ENCODE peak calls at places on chromosomes 6 and 20, in five cellular contexts. U is GM18507, Z is GM12865, G is IMR-90, D is adipocyte. J is an unnamed sample.

GRCh38 chr20:16428112-16428511 is 145.1 kb downstream of the KIF16B start:
- DNase-seq in U (no peak), Z (no peak), G (no peak), D (no peak), J (no peak)

GRCh38 chr6:83192871-83193746 is at the start of the genes PGM3 and RWDD2A:
- DNase-seq in U (peak), Z (peak), G (peak), D (peak), J (peak)

GRCh38 chr20:62258499-62259293 is 20.4 kb downstream of the OSBPL2 start:
- DNase-seq in U (no peak), Z (no peak), G (peak), D (peak), J (no peak)

GRCh38 chr20:58982406-58983114 is 1.5 kb downstream of the NELFCD start:
- DNase-seq in U (no peak), Z (peak), G (no peak), D (no peak), J (no peak)

GRCh38 chr6:99745651-99746050 is 139.0 kb downstream of the PRDM13 start:
- DNase-seq in U (no peak), Z (no peak), G (no peak), D (peak), J (no peak)

GRCh38 chr20:33667245-33668086 is 723 bp downstream of the ACTL10 start:
- DNase-seq in U (no peak), Z (peak), G (peak), D (peak), J (no peak)

GRCh38 chr6:155154158-155154830 is 109.5 kb upstream of the CLDN20 start:
- DNase-seq in U (no peak), Z (no peak), G (peak), D (peak), J (no peak)

GRCh38 chr6:71181565-71181964 is 107.0 kb upstream of the OGFRL1 start:
- DNase-seq in U (no peak), Z (no peak), G (peak), D (peak), J (no peak)

GRCh38 chr6:132813173-132813856 is 1.1 kb upstream of the RPS12 start:
- DNase-seq in U (no peak), Z (peak), G (no peak), D (peak), J (no peak)

GRCh38 chr6:140858381-140858971 is 1274.2 kb upstream of the GJE1 start:
- DNase-seq in U (no peak), Z (peak), G (peak), D (no peak), J (no peak)

GRCh38 chr6:145531822-145532221 is 203.5 kb downstream of the EPM2A start:
- DNase-seq in U (no peak), Z (no peak), G (no peak), D (no peak), J (no peak)

GRCh38 chr20:19647992-19648391 is 110.1 kb upstream of the RIN2 start:
- DNase-seq in U (no peak), Z (no peak), G (no peak), D (no peak), J (no peak)

GRCh38 chr20:4018015-4018748 is 2.8 kb upstream of the RNF24 start:
- DNase-seq in U (no peak), Z (no peak), G (no peak), D (no peak), J (no peak)

GRCh38 chr6:18493421-18493891 is 106.3 kb downstream of the RNF144B start:
- DNase-seq in U (no peak), Z (no peak), G (no peak), D (no peak), J (no peak)

GRCh38 chr6:158468666-158469065 is 91.2 kb upstream of the TMEM181 start:
- DNase-seq in U (no peak), Z (no peak), G (no peak), D (no peak), J (no peak)

GRCh38 chr6:18533793-18534192 is 146.6 kb downstream of the RNF144B start:
- DNase-seq in U (no peak), Z (no peak), G (no peak), D (no peak), J (no peak)

GRCh38 chr6:39804666-39805065 is 12.5 kb downstream of the DAAM2 start:
- DNase-seq in U (no peak), Z (no peak), G (peak), D (peak), J (no peak)

GRCh38 chr20:49853640-49854039 is 41.0 kb downstream of the SLC9A8 start:
- DNase-seq in U (no peak), Z (no peak), G (peak), D (peak), J (no peak)

GRCh38 chr6:45924763-45925342 is 90.8 kb downstream of the CLIC5 start:
- DNase-seq in U (no peak), Z (no peak), G (no peak), D (no peak), J (no peak)

GRCh38 chr6:36268478-36269248 is 1.2 kb upstream of the PNPLA1 start:
- DNase-seq in U (no peak), Z (no peak), G (peak), D (peak), J (no peak)

GRCh38 chr6:18280084-18280483 is 15.8 kb upstream of the DEK start:
- DNase-seq in U (no peak), Z (no peak), G (no peak), D (peak), J (no peak)

J was measured in GM12878.